ENCODE peak calls at places on chromosome 12, in four cellular contexts. M is left lung, X is cardiac muscle cell, G is ovary. F is an unnamed sample.

GRCh38 chr12:5377997-5378596 is 53.8 kb upstream of the NTF3 start:
- DNase-seq in M (no peak), G (no peak), X (no peak), F (no peak)

GRCh38 chr12:51077930-51078329 is 5.5 kb downstream of the CSRNP2 start:
- DNase-seq in M (no peak), G (no peak), X (peak; percentile 6), F (no peak)

GRCh38 chr12:54393350-54393655 is 8.8 kb upstream of the ZNF385A start:
- DNase-seq in M (peak; percentile 30), G (no peak), X (no peak), F (no peak)

GRCh38 chr12:65122661-65123060 is 1.6 kb upstream of the WIF1 start:
- DNase-seq in X (no peak), M (no peak), G (no peak), F (no peak)

GRCh38 chr12:126210026-126210425 is 1144.8 kb downstream of the AACS start:
- DNase-seq in G (no peak), X (peak; percentile 26), M (no peak), F (no peak)

GRCh38 chr12:124964836-124965462 is 24.0 kb downstream of the DHX37 start:
- DNase-seq in M (no peak), X (no peak), G (no peak), F (no peak)

GRCh38 chr12:49097381-49097780 is 2.8 kb upstream of the DHH start:
- DNase-seq in M (no peak), X (no peak), G (no peak), F (no peak)

GRCh38 chr12:117805865-117806264 is 162.9 kb downstream of the KSR2 start:
- DNase-seq in G (no peak), M (no peak), X (no peak), F (no peak)

GRCh38 chr12:48786591-48787544 is 2.0 kb downstream of the ADCY6 start:
- DNase-seq in M (no peak), G (peak; percentile 62), X (peak; percentile 63), F (no peak)

GRCh38 chr12:55698241-55698955 is 9.3 kb downstream of the ITGA7 start:
- DNase-seq in X (no peak), M (no peak), G (peak; percentile 9), F (no peak)

GRCh38 chr12:45234134-45234865 is 18.4 kb downstream of the ANO6 start:
- DNase-seq in X (peak; percentile 81), G (peak; percentile 39), M (no peak), F (no peak)

GRCh38 chr12:76180401-76181277 is 96.2 kb upstream of the NAP1L1 start:
- DNase-seq in G (no peak), X (no peak), M (no peak), F (no peak)

GRCh38 chr12:124913474-124914391 is 717 bp downstream of the UBC start:
- DNase-seq in G (peak; percentile 74), X (peak; percentile 86), M (peak; percentile 92), F (peak; percentile 93)

GRCh38 chr12:27015730-27016076 is 1.5 kb upstream of the TM7SF3 start:
- DNase-seq in G (no peak), M (no peak), X (peak; percentile 28), F (no peak)

GRCh38 chr12:67617619-67618018 is 30.9 kb upstream of the DYRK2 start:
- DNase-seq in G (no peak), X (peak; percentile 40), M (no peak), F (no peak)

GRCh38 chr12:50488801-50489200 is 16.0 kb upstream of the DIP2B start:
- DNase-seq in X (no peak), M (no peak), G (no peak), F (no peak)

GRCh38 chr12:115149685-115150378 is 465.9 kb upstream of the TBX3 start:
- DNase-seq in X (no peak), M (no peak), G (no peak), F (no peak)

GRCh38 chr12:32765906-32766305 is 10.2 kb upstream of the YARS2 start:
- DNase-seq in G (no peak), X (no peak), M (no peak), F (no peak)

GRCh38 chr12:990308-990648 is 745 bp upstream of the ERC1 start:
- DNase-seq in G (peak; percentile 78), M (peak; percentile 68), X (peak; percentile 74), F (peak; percentile 68)

GRCh38 chr12:68903511-68903910 is 29.5 kb downstream of the CPM start:
- DNase-seq in X (no peak), G (no peak), M (no peak), F (no peak)

GRCh38 chr12:26036877-26037276 is 78.4 kb downstream of the RASSF8 start:
- DNase-seq in M (no peak), G (no peak), X (no peak), F (no peak)

GRCh38 chr12:53659011-53659551 is 16.8 kb downstream of the ATP5MC2 start:
- DNase-seq in M (peak; percentile 46), G (no peak), X (no peak), F (peak; percentile 84)

GRCh38 chr12:52455818-52456217 is 3.9 kb upstream of the KRT6B start:
- DNase-seq in G (no peak), M (no peak), X (no peak), F (no peak)

GRCh38 chr12:49349266-49349665 is 2.6 kb downstream of the DNAJC22 start:
- DNase-seq in M (no peak), X (no peak), G (no peak), F (no peak)

GRCh38 chr12:97923546-97923945 is 460.9 kb downstream of the RMST start:
- DNase-seq in G (no peak), M (no peak), X (no peak), F (no peak)

GRCh38 chr12:56581418-56582145 is 48.5 kb downstream of the BAZ2A start:
- DNase-seq in X (no peak), M (no peak), G (no peak), F (no peak)

GRCh38 chr12:7188557-7189397 is 709 bp upstream of the PEX5 start:
- DNase-seq in X (peak; percentile 81), M (peak; percentile 68), G (peak; percentile 64), F (peak; percentile 55)
- TF ChIP-seq CTCF in X (peak; percentile 82), M (peak; percentile 53), G (peak; percentile 23), F (peak; percentile 18)

GRCh38 chr12:121241203-121241970 is 31.5 kb downstream of the P2RX4 start:
- DNase-seq in X (no peak), G (peak; percentile 54), M (no peak), F (no peak)
- H3K4me3 ChIP-seq in X (no peak overlapping the region), G (peak overlapping the region; percentile 16), M (no peak overlapping the region), F (no peak overlapping the region)

DNA sequence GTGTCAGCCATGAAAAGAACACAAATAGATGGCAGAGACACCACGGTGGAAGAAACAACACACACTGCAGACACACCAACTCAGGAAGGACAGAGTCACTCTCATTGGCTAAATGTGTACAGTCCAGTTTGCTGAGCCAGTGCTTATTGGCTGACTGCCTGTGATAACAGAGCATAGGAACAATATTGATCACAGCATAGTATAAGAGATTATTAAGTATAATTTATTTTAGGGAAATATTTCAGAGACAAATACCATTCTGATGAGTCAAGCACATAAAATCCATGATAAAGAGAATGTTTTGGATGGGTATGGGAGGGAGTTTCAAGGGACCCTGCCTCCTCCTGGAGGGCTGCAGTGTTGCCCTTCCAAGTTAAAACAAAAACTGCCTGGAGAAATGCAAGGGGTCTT is 50.9 kb downstream of the BTG1 start:
- DNase-seq in G (no peak), M (no peak), X (no peak), F (no peak)
- TF ChIP-seq CTCF in G (no peak), M (no peak), X (peak; percentile 14), F (no peak)

GRCh38 chr12:96334502-96334901 is 65.7 kb downstream of the CDK17 start:
- DNase-seq in X (no peak), G (no peak), M (no peak), F (no peak)
- H3K4me3 ChIP-seq in X (no peak overlapping the region), G (no peak overlapping the region), M (no peak overlapping the region), F (no peak overlapping the region)

F was measured in pancreas.